ENCODE peak calls at places on chromosomes 7 and 10, in four cellular contexts. One of them, this sample, is unnamed.

GRCh38 chr10:59236064-59236697 is 59.7 kb downstream of the PHYHIPL start:
- DNase-seq in activated CD4-positive, alpha-beta T cell treated with anti-CD3 and anti-CD28 coated beads, Interleukin-2, amount 50 U/mL, for 4 hours: no peak
- DNase-seq in A172: no peak
- DNase-seq in NCI-H1092 treated with DMSO at 0.1 percent for 48 hours: no peak
- DNase-seq in this sample: no peak

GRCh38 chr10:63829573-63830149 is 308.5 kb downstream of the REEP3 start:
- DNase-seq in activated CD4-positive, alpha-beta T cell treated with anti-CD3 and anti-CD28 coated beads, Interleukin-2, amount 50 U/mL, for 4 hours: no peak
- DNase-seq in A172: no peak
- DNase-seq in NCI-H1092 treated with DMSO at 0.1 percent for 48 hours: no peak
- DNase-seq in this sample: no peak

GRCh38 chr10:70594161-70594560 is 8.4 kb downstream of the PRF1 start:
- DNase-seq in activated CD4-positive, alpha-beta T cell treated with anti-CD3 and anti-CD28 coated beads, Interleukin-2, amount 50 U/mL, for 4 hours: no peak
- DNase-seq in A172: no peak
- DNase-seq in NCI-H1092 treated with DMSO at 0.1 percent for 48 hours: no peak
- DNase-seq in this sample: no peak

GRCh38 chr10:51007781-51008180 is 66.5 kb upstream of the PRKG1 start:
- DNase-seq in activated CD4-positive, alpha-beta T cell treated with anti-CD3 and anti-CD28 coated beads, Interleukin-2, amount 50 U/mL, for 4 hours: no peak
- DNase-seq in A172: no peak
- DNase-seq in NCI-H1092 treated with DMSO at 0.1 percent for 48 hours: no peak
- DNase-seq in this sample: no peak

GRCh38 chr10:62019685-62020361 is 118.3 kb downstream of the ARID5B start:
- DNase-seq in activated CD4-positive, alpha-beta T cell treated with anti-CD3 and anti-CD28 coated beads, Interleukin-2, amount 50 U/mL, for 4 hours: no peak
- DNase-seq in A172: no peak
- DNase-seq in NCI-H1092 treated with DMSO at 0.1 percent for 48 hours: no peak
- DNase-seq in this sample: no peak

GRCh38 chr10:102511562-102512274 is 7.9 kb downstream of the SUFU start:
- DNase-seq in activated CD4-positive, alpha-beta T cell treated with anti-CD3 and anti-CD28 coated beads, Interleukin-2, amount 50 U/mL, for 4 hours: no peak
- DNase-seq in A172: no peak
- DNase-seq in NCI-H1092 treated with DMSO at 0.1 percent for 48 hours: no peak
- DNase-seq in this sample: no peak

GRCh38 chr7:19116121-19117080 is 1.0 kb downstream of the TWIST1 start:
- DNase-seq in activated CD4-positive, alpha-beta T cell treated with anti-CD3 and anti-CD28 coated beads, Interleukin-2, amount 50 U/mL, for 4 hours: no peak
- DNase-seq in A172: peak; percentile 50
- DNase-seq in NCI-H1092 treated with DMSO at 0.1 percent for 48 hours: peak; percentile 74
- DNase-seq in this sample: no peak

GRCh38 chr7:106465704-106466468 is 181.1 kb upstream of the NAMPT start:
- DNase-seq in activated CD4-positive, alpha-beta T cell treated with anti-CD3 and anti-CD28 coated beads, Interleukin-2, amount 50 U/mL, for 4 hours: no peak
- DNase-seq in A172: no peak
- DNase-seq in NCI-H1092 treated with DMSO at 0.1 percent for 48 hours: no peak
- DNase-seq in this sample: no peak

GRCh38 chr10:271201-271600 is 135.9 kb downstream of the ZMYND11 start:
- DNase-seq in activated CD4-positive, alpha-beta T cell treated with anti-CD3 and anti-CD28 coated beads, Interleukin-2, amount 50 U/mL, for 4 hours: no peak
- DNase-seq in A172: peak; percentile 16
- DNase-seq in NCI-H1092 treated with DMSO at 0.1 percent for 48 hours: no peak
- DNase-seq in this sample: no peak

GRCh38 chr7:40437936-40438634 is 303.3 kb downstream of the SUGCT start:
- DNase-seq in activated CD4-positive, alpha-beta T cell treated with anti-CD3 and anti-CD28 coated beads, Interleukin-2, amount 50 U/mL, for 4 hours: no peak
- DNase-seq in A172: peak; percentile 36
- DNase-seq in NCI-H1092 treated with DMSO at 0.1 percent for 48 hours: no peak
- DNase-seq in this sample: no peak

GRCh38 chr7:16137944-16138343 is 283.4 kb downstream of the CRPPA start:
- DNase-seq in activated CD4-positive, alpha-beta T cell treated with anti-CD3 and anti-CD28 coated beads, Interleukin-2, amount 50 U/mL, for 4 hours: no peak
- DNase-seq in A172: no peak
- DNase-seq in NCI-H1092 treated with DMSO at 0.1 percent for 48 hours: no peak
- DNase-seq in this sample: no peak

GRCh38 chr7:44100458-44101303 is 3.5 kb upstream of the AEBP1 start:
- DNase-seq in activated CD4-positive, alpha-beta T cell treated with anti-CD3 and anti-CD28 coated beads, Interleukin-2, amount 50 U/mL, for 4 hours: no peak
- DNase-seq in A172: peak; percentile 62
- DNase-seq in NCI-H1092 treated with DMSO at 0.1 percent for 48 hours: no peak
- DNase-seq in this sample: no peak

GRCh38 chr7:137694405-137694804 is 152.4 kb downstream of the DGKI start:
- DNase-seq in activated CD4-positive, alpha-beta T cell treated with anti-CD3 and anti-CD28 coated beads, Interleukin-2, amount 50 U/mL, for 4 hours: no peak
- DNase-seq in A172: no peak
- DNase-seq in NCI-H1092 treated with DMSO at 0.1 percent for 48 hours: no peak
- DNase-seq in this sample: no peak

GRCh38 chr7:44281811-44282600 is 43.4 kb downstream of the CAMK2B start:
- DNase-seq in activated CD4-positive, alpha-beta T cell treated with anti-CD3 and anti-CD28 coated beads, Interleukin-2, amount 50 U/mL, for 4 hours: no peak
- DNase-seq in A172: no peak
- DNase-seq in NCI-H1092 treated with DMSO at 0.1 percent for 48 hours: no peak
- DNase-seq in this sample: no peak

GRCh38 chr10:124837687-124838086 is 36.1 kb downstream of the ABRAXAS2 start:
- DNase-seq in activated CD4-positive, alpha-beta T cell treated with anti-CD3 and anti-CD28 coated beads, Interleukin-2, amount 50 U/mL, for 4 hours: no peak
- DNase-seq in A172: no peak
- DNase-seq in NCI-H1092 treated with DMSO at 0.1 percent for 48 hours: no peak
- DNase-seq in this sample: no peak

GRCh38 chr10:86110156-86110786 is 256.3 kb downstream of the GRID1 start:
- DNase-seq in activated CD4-positive, alpha-beta T cell treated with anti-CD3 and anti-CD28 coated beads, Interleukin-2, amount 50 U/mL, for 4 hours: no peak
- DNase-seq in A172: no peak
- DNase-seq in NCI-H1092 treated with DMSO at 0.1 percent for 48 hours: no peak
- DNase-seq in this sample: no peak

GRCh38 chr10:24784923-24785322 is 61.2 kb upstream of the ARHGAP21 start:
- DNase-seq in activated CD4-positive, alpha-beta T cell treated with anti-CD3 and anti-CD28 coated beads, Interleukin-2, amount 50 U/mL, for 4 hours: no peak
- DNase-seq in A172: peak; percentile 26
- DNase-seq in NCI-H1092 treated with DMSO at 0.1 percent for 48 hours: no peak
- DNase-seq in this sample: no peak

GRCh38 chr10:132078746-132079345 is 13.1 kb downstream of the JAKMIP3 start:
- DNase-seq in activated CD4-positive, alpha-beta T cell treated with anti-CD3 and anti-CD28 coated beads, Interleukin-2, amount 50 U/mL, for 4 hours: no peak
- DNase-seq in A172: no peak
- DNase-seq in NCI-H1092 treated with DMSO at 0.1 percent for 48 hours: no peak
- DNase-seq in this sample: no peak

GRCh38 chr10:120456143-120456625 is 843 bp upstream of the PLPP4 start:
- DNase-seq in activated CD4-positive, alpha-beta T cell treated with anti-CD3 and anti-CD28 coated beads, Interleukin-2, amount 50 U/mL, for 4 hours: no peak
- DNase-seq in A172: no peak
- DNase-seq in NCI-H1092 treated with DMSO at 0.1 percent for 48 hours: no peak
- DNase-seq in this sample: no peak

This sample was measured in stimulated activated naive CD4-positive, alpha-beta T cell.